ENCODE peak calls at places on chromosomes 6 and 20, in nine cellular contexts. F is dermis microvascular lymphatic vessel endothelial cell, R is GM13976, X is right cardiac atrium, V is RWPE1, K is activated T-cell treated with anti-CD3 and anti-CD28 coated beads for 1 hour, G is AG10803, W is NCI-H524, T is SW 1271. L is an unnamed sample.

GRCh38 chr6:163538331-163538730 is 123.8 kb downstream of the QKI start:
- DNase-seq in W (no peak), F (no peak), X (no peak), V (no peak), G (no peak), T (no peak), K (no peak), R (no peak), L (no peak)

GRCh38 chr6:32837651-32838113 is 857 bp downstream of the TAP2 start:
- DNase-seq in R (no peak), F (no peak), T (no peak), K (no peak), G (no peak), W (no peak), V (peak), X (no peak), L (no peak)

GRCh38 chr6:78831492-78831891 is 35.9 kb upstream of the IRAK1BP1 start:
- DNase-seq in G (no peak), K (no peak), X (peak), F (no peak), W (no peak), R (no peak), T (no peak), V (no peak), L (no peak)

GRCh38 chr6:170224694-170225660 is 65.9 kb downstream of the DLL1 start:
- DNase-seq in T (no peak), W (peak), F (no peak), X (peak), G (no peak), R (no peak), K (no peak), V (peak), L (peak)

GRCh38 chr20:15818651-15819071 is 754.6 kb downstream of the KIF16B start:
- DNase-seq in W (no peak), T (no peak), F (no peak), X (no peak), K (no peak), G (no peak), R (no peak), V (no peak), L (no peak)

GRCh38 chr6:78598966-78599365 is 268.4 kb upstream of the IRAK1BP1 start:
- DNase-seq in R (no peak), W (no peak), T (peak), G (peak), X (no peak), F (peak), V (peak), K (no peak), L (peak)

GRCh38 chr6:116472710-116473109 is 11.5 kb downstream of the CALHM6 start:
- DNase-seq in K (no peak), R (no peak), T (no peak), F (no peak), V (no peak), X (no peak), W (no peak), G (peak), L (no peak)

GRCh38 chr6:36979343-36979742 is 6.7 kb downstream of the MTCH1 start:
- DNase-seq in K (no peak), R (peak), F (peak), W (peak), T (no peak), G (peak), X (peak), V (no peak), L (peak)

GRCh38 chr6:56444855-56445254 is 197.5 kb upstream of the COL21A1 start:
- DNase-seq in T (no peak), W (no peak), X (no peak), F (no peak), V (no peak), K (no peak), R (no peak), G (no peak), L (no peak)

GRCh38 chr6:30508890-30509736 is 19.8 kb downstream of the HLA-E start:
- DNase-seq in G (peak), K (no peak), V (no peak), R (peak), F (peak), T (peak), W (no peak), X (no peak), L (no peak)

GRCh38 chr6:33417903-33418689 is at the start of gene CUTA:
- DNase-seq in G (peak), K (peak), X (peak), R (peak), V (peak), W (peak), T (peak), F (peak), L (peak)

GRCh38 chr6:119495230-119495683 is 145.7 kb upstream of the MAN1A1 start:
- DNase-seq in R (no peak), F (peak), T (no peak), X (no peak), G (no peak), K (no peak), W (peak), V (no peak), L (no peak)

GRCh38 chr6:26571592-26572296 is 25.0 kb upstream of the ABT1 start:
- DNase-seq in V (peak), R (peak), W (peak), F (peak), T (peak), K (no peak), X (peak), G (peak), L (peak)

GRCh38 chr6:33694401-33694931 is 17.0 kb downstream of the UQCC2 start:
- DNase-seq in G (peak), K (peak), F (peak), X (no peak), V (peak), W (peak), R (no peak), T (no peak), L (peak)

GRCh38 chr6:75305573-75305972 is 21.0 kb upstream of the TMEM30A start:
- DNase-seq in V (no peak), X (no peak), F (no peak), K (no peak), R (no peak), T (no peak), G (no peak), W (no peak), L (no peak)

GRCh38 chr6:11357285-11357684 is 124.8 kb upstream of the NEDD9 start:
- DNase-seq in T (no peak), K (no peak), X (no peak), W (no peak), F (no peak), R (no peak), G (no peak), V (no peak), L (no peak)

GRCh38 chr6:53347921-53348435 is 772 bp downstream of the ELOVL5 start:
- DNase-seq in W (peak), X (peak), G (peak), K (peak), V (peak), F (peak), R (peak), T (peak), L (peak)

GRCh38 chr6:52995913-52996685 is 1.0 kb upstream of the GSTA4 start:
- DNase-seq in G (peak), K (peak), F (peak), X (peak), V (no peak), W (peak), R (no peak), T (peak), L (no peak)

GRCh38 chr6:27214126-27214601 is 33.3 kb upstream of the PRSS16 start:
- DNase-seq in F (no peak), V (no peak), T (peak), X (no peak), R (no peak), W (no peak), K (no peak), G (no peak), L (no peak)

GRCh38 chr20:51811040-51811351 is 8.7 kb upstream of the SALL4 start:
- DNase-seq in T (no peak), W (no peak), X (no peak), K (no peak), V (peak), F (no peak), R (no peak), G (peak), L (no peak)

L was measured in osteoblast.